ENCODE peak calls at places on chromosomes 11 and 22, in five cellular contexts. S is HCT116, E is OCI-LY7, N is hepatocyte, J is IMR-90. Q is an unnamed sample.

GRCh38 chr22:37843746-37844089 is 416 bp downstream of the ANKRD54 start:
- DNase-seq in E (peak), J (peak), N (peak), S (no peak), Q (peak)

GRCh38 chr22:26674211-26675190 is 17.1 kb downstream of the MIAT start:
- DNase-seq in N (no peak), S (no peak), E (peak), J (no peak), Q (no peak)

GRCh38 chr11:61153593-61154090 is 7.6 kb downstream of the VPS37C start:
- DNase-seq in S (no peak), E (no peak), N (no peak), J (no peak), Q (no peak)

GRCh38 chr22:37163618-37164534 is 14.2 kb upstream of the IL2RB start:
- DNase-seq in J (no peak), E (no peak), S (no peak), N (no peak), Q (no peak)

GRCh38 chr11:13091804-13092203 is 82.7 kb downstream of the RASSF10 start:
- DNase-seq in J (no peak), S (no peak), E (no peak), N (no peak), Q (no peak)

GRCh38 chr11:47433991-47434786 is 8.0 kb upstream of the PSMC3 start:
- DNase-seq in S (no peak), N (no peak), E (no peak), J (peak), Q (no peak)

GRCh38 chr22:27880778-27881394 is 38.2 kb downstream of the PITPNB start:
- DNase-seq in N (peak), J (peak), E (peak), S (peak), Q (peak)

GRCh38 chr11:46916669-46917108 is 1.7 kb downstream of the LRP4 start:
- DNase-seq in E (no peak), N (peak), S (no peak), J (peak), Q (no peak)

GRCh38 chr22:35712672-35713071 is 5.0 kb upstream of the APOL5 start:
- DNase-seq in E (peak), J (no peak), N (no peak), S (no peak), Q (no peak)
- TF ChIP-seq CTCF in E (peak), J (no peak), N (no peak), S (peak), Q (no peak)

GRCh38 chr11:33700425-33701271 is at the start of gene C11orf91:
- DNase-seq in N (peak), J (peak), S (peak), E (peak), Q (peak)
- H2AFZ ChIP-seq in N (peak), J (peak), S (peak), E (peak), Q (peak)

DNA sequence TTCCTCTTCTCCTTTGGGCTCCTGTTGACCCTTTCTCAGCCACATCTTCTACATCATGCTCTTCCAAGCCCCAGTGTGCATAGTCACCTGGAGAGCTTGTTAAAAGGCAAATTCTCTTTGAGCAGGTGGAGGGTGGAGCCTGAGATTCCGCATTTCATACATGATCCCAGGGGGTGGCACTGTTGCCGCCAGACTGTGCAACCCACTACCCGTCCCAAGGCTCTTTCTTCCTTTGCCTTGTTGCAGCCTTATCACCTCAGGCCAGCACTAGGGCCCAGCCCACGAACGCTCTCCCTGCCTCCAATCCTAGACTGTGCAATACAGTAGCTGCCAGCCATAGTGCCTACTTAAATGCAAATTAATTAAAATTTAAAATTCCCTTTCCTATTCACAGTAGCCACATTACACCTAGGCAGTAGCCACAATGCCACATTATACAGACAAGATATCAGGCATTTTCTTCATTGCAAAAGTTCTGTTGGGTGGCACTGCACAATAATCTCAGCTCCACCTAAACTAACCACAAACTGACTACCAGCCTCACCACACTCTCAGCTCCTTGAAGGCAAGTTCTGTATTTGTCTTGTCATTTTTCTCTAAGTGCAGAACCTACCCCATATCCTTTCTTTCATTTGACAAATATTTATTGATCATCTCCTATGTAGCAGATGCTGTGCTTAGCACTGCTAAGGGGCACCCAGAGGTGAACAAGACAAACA is 4.6 kb upstream of the KCNJ5 start:
- DNase-seq in J (no peak), E (peak), N (peak), S (no peak), Q (no peak)
- TF ChIP-seq CTCF in J (peak), E (peak), N (peak), S (peak), Q (peak)

GRCh38 chr11:74403607-74404006 is 5.4 kb upstream of the PGM2L1 start:
- DNase-seq in N (no peak), S (no peak), J (no peak), E (no peak), Q (no peak)
- H2AFZ ChIP-seq in N (no peak), S (no peak), J (peak), E (no peak), Q (no peak)

GRCh38 chr22:21796863-21797262 is 61.3 kb upstream of the YPEL1 start:
- DNase-seq in J (no peak), N (no peak), S (no peak), E (no peak), Q (no peak)

GRCh38 chr22:21797444-21798221 is 62.0 kb upstream of the YPEL1 start:
- DNase-seq in J (peak), N (no peak), E (no peak), S (no peak), Q (no peak)

GRCh38 chr22:21790359-21790758 is 54.8 kb upstream of the YPEL1 start:
- DNase-seq in E (no peak), J (no peak), N (no peak), S (no peak), Q (no peak)

GRCh38 chr22:21796231-21796630 is 60.6 kb upstream of the YPEL1 start:
- DNase-seq in S (no peak), N (no peak), E (no peak), J (no peak), Q (no peak)

DNA sequence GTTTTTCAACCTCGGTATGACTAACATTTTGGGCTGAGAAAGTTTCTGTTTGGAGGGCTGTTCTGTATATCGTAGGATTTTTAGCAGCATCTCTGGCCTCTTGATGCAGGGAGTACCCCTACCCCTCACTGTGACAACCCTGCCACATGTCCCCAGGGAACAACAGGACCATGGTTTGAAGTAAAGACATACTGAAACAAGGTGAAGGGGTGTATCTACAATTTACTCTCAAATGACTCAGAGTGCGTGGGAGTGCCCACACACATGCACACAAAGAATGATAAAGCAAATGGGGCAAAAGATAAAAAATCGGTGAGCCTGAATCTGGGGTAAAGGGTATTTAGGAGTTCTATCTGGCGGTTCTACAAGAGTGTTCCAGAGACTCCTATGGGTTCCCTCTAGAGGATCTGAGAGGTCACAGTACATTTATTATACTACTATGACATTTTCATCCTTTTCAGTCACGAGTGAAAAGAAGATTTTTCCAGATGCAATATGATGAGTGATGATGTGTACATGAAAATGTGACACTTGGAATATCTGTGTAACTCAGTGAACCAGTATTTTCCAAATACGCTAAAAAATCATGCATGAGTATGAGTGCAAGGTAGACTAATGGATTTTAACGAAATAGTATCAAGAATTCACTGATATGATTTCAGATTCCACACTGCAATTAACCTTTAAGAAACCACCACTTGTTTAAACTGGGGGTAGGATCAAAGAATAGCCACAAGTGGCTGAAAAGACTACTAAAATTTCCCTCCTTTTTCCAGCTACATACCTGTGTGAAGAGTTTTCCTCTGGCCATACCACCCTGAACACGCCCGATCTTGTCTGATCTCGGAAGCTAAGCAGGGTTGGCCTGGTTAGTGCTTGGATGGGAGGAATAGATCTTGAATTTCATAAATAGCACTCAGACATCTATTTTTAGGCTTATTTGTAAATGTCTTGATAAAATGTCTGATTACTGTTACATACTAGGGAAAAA is 56.3 kb upstream of the YPEL1 start:
- DNase-seq in J (peak), S (no peak), N (no peak), E (no peak), Q (no peak)
- TF ChIP-seq CTCF in J (no peak), S (no peak), N (no peak), E (peak), Q (no peak)

DNA sequence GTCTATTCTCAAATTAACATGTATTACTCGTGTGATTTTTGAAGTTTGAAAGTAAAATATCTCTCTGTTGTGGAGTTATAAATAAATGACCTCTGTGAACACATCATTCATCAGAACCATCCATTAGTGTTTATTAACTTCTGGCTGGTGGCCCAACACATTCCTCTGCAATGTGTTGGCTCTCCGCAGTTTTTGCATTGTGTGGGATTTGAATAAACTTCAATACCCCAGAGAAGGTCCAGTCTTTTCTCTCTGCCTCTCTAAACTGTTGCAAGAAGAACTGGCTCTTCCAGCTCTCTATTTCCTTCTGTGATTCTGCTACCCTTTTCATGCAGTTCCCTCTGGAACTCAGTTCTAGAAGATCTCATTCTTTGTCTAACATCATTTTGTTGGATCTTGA is 125.0 kb upstream of the ARHGAP42 start:
- DNase-seq in J (peak), S (no peak), E (no peak), N (no peak), Q (peak)
- H2AFZ ChIP-seq in J (no peak), S (peak), E (no peak), N (no peak), Q (no peak)

GRCh38 chr22:46104170-46104880 is 46.0 kb upstream of the PPARA start:
- DNase-seq in E (no peak), J (no peak), S (no peak), N (no peak), Q (no peak)

GRCh38 chr22:46106279-46107022 is 43.9 kb upstream of the PPARA start:
- DNase-seq in N (no peak), S (no peak), J (no peak), E (no peak), Q (no peak)

GRCh38 chr22:46105494-46106278 is 44.6 kb upstream of the PPARA start:
- DNase-seq in N (peak), E (no peak), J (peak), S (no peak), Q (peak)

GRCh38 chr22:46103664-46104063 is 46.7 kb upstream of the PPARA start:
- DNase-seq in N (no peak), E (no peak), S (no peak), J (no peak), Q (no peak)

DNA sequence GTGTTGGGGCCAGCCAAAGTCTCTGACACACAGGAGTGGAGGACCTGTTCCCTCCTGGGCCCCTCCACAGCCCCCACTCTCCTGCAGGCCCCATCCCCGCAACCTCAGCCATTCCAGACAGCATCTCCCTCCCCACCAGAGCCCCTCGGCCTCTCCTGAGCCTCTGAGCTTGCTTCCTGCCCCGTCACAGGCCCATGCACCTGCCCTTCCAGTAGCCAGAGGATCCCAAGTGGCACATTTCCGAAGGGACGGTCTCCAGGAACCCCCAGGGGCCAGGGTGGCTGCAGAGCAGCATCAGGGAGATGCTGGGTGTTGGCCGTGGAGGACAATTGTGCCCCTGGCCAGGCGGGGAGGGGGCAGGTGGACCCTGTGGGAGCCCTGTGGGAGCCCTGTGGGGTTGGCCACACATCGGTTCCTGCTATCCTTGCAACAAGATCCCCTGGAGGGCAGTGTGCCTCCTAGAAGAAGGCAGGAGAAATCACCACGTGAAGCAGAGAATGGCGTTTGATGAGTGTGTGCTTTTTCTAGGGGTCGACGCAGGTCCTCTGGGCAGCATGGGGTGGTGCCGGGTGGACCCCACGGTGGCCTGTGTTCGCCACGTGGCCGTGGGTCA is 45.3 kb upstream of the PPARA start:
- DNase-seq in E (no peak), S (no peak), J (no peak), N (no peak), Q (no peak)
- TF ChIP-seq CTCF in E (no peak), S (no peak), J (no peak), N (no peak), Q (no peak)